ENCODE peak calls at places on chromosomes 12 and 14, in eight cellular contexts. One of them, this sample, is unnamed.

GRCh38 chr14:92099802-92100201 is 6.6 kb downstream of the ATXN3 start:
- DNase-seq in fibroblast of lung: no peak
- DNase-seq in astrocyte of the cerebellum: no peak
- DNase-seq in HFF-Myc: no peak
- DNase-seq in stomach: no peak
- DNase-seq in MCF 10A: no peak
- DNase-seq in fibroblast of pulmonary artery: no peak
- DNase-seq in mesothelial cell of epicardium: no peak
- DNase-seq in this sample: no peak

GRCh38 chr12:124536613-124537012 is 30.8 kb downstream of the NCOR2 start:
- DNase-seq in astrocyte of the cerebellum: no peak
- DNase-seq in stomach: no peak
- DNase-seq in fibroblast of pulmonary artery: no peak
- DNase-seq in HFF-Myc: no peak
- DNase-seq in fibroblast of lung: peak
- DNase-seq in mesothelial cell of epicardium: no peak
- DNase-seq in MCF 10A: no peak
- DNase-seq in this sample: no peak

GRCh38 chr12:106941481-106942156 is 14.1 kb upstream of the TMEM263 start:
- DNase-seq in fibroblast of lung: no peak
- DNase-seq in stomach: no peak
- DNase-seq in MCF 10A: no peak
- DNase-seq in fibroblast of pulmonary artery: no peak
- DNase-seq in mesothelial cell of epicardium: no peak
- DNase-seq in HFF-Myc: no peak
- DNase-seq in astrocyte of the cerebellum: no peak
- DNase-seq in this sample: no peak

GRCh38 chr12:106566771-106567170 is 16.0 kb upstream of the RFX4 start:
- DNase-seq in astrocyte of the cerebellum: peak
- DNase-seq in fibroblast of pulmonary artery: no peak
- DNase-seq in stomach: no peak
- DNase-seq in HFF-Myc: no peak
- DNase-seq in fibroblast of lung: no peak
- DNase-seq in mesothelial cell of epicardium: no peak
- DNase-seq in MCF 10A: no peak
- DNase-seq in this sample: no peak

GRCh38 chr12:52221912-52222457 is 11.1 kb upstream of the KRT7 start:
- DNase-seq in MCF 10A: peak
- DNase-seq in fibroblast of pulmonary artery: no peak
- DNase-seq in mesothelial cell of epicardium: no peak
- DNase-seq in astrocyte of the cerebellum: no peak
- DNase-seq in stomach: peak
- DNase-seq in HFF-Myc: no peak
- DNase-seq in fibroblast of lung: peak
- DNase-seq in this sample: no peak

GRCh38 chr14:92653162-92653651 is 95.2 kb downstream of the LGMN start:
- DNase-seq in MCF 10A: no peak
- DNase-seq in HFF-Myc: no peak
- DNase-seq in mesothelial cell of epicardium: no peak
- DNase-seq in astrocyte of the cerebellum: no peak
- DNase-seq in fibroblast of lung: no peak
- DNase-seq in fibroblast of pulmonary artery: no peak
- DNase-seq in stomach: no peak
- DNase-seq in this sample: no peak

GRCh38 chr14:53848851-53849250 is 107.8 kb downstream of the BMP4 start:
- DNase-seq in astrocyte of the cerebellum: no peak
- DNase-seq in fibroblast of lung: no peak
- DNase-seq in HFF-Myc: no peak
- DNase-seq in mesothelial cell of epicardium: no peak
- DNase-seq in MCF 10A: no peak
- DNase-seq in stomach: no peak
- DNase-seq in fibroblast of pulmonary artery: no peak
- DNase-seq in this sample: no peak

GRCh38 chr12:108515916-108516315 is 839 bp downstream of the FICD start:
- DNase-seq in fibroblast of pulmonary artery: no peak
- DNase-seq in MCF 10A: peak
- DNase-seq in fibroblast of lung: no peak
- DNase-seq in stomach: no peak
- DNase-seq in astrocyte of the cerebellum: no peak
- DNase-seq in mesothelial cell of epicardium: no peak
- DNase-seq in HFF-Myc: no peak
- DNase-seq in this sample: no peak

GRCh38 chr12:57549909-57550627 is at the start of gene KIF5A:
- DNase-seq in fibroblast of pulmonary artery: no peak
- DNase-seq in fibroblast of lung: peak
- DNase-seq in stomach: no peak
- DNase-seq in MCF 10A: no peak
- DNase-seq in astrocyte of the cerebellum: no peak
- DNase-seq in HFF-Myc: no peak
- DNase-seq in mesothelial cell of epicardium: peak
- DNase-seq in this sample: no peak

GRCh38 chr12:27711312-27711682 is 665 bp downstream of the MRPS35 start:
- DNase-seq in HFF-Myc: no peak
- DNase-seq in fibroblast of pulmonary artery: no peak
- DNase-seq in mesothelial cell of epicardium: no peak
- DNase-seq in stomach: no peak
- DNase-seq in MCF 10A: peak
- DNase-seq in astrocyte of the cerebellum: no peak
- DNase-seq in fibroblast of lung: peak
- DNase-seq in this sample: no peak

GRCh38 chr12:66963901-66964300 is 285.0 kb upstream of the GRIP1 start:
- DNase-seq in MCF 10A: no peak
- DNase-seq in mesothelial cell of epicardium: no peak
- DNase-seq in astrocyte of the cerebellum: no peak
- DNase-seq in stomach: no peak
- DNase-seq in fibroblast of lung: peak
- DNase-seq in fibroblast of pulmonary artery: no peak
- DNase-seq in HFF-Myc: no peak
- DNase-seq in this sample: no peak

GRCh38 chr12:57089259-57090245 is 638 bp downstream of the NAB2 start:
- DNase-seq in HFF-Myc: no peak
- DNase-seq in MCF 10A: peak
- DNase-seq in stomach: peak
- DNase-seq in astrocyte of the cerebellum: no peak
- DNase-seq in mesothelial cell of epicardium: peak
- DNase-seq in fibroblast of pulmonary artery: peak
- DNase-seq in fibroblast of lung: peak
- DNase-seq in this sample: no peak

GRCh38 chr12:101891462-101891971 is 14.1 kb downstream of the DRAM1 start:
- DNase-seq in mesothelial cell of epicardium: no peak
- DNase-seq in fibroblast of pulmonary artery: peak
- DNase-seq in fibroblast of lung: peak
- DNase-seq in astrocyte of the cerebellum: peak
- DNase-seq in HFF-Myc: peak
- DNase-seq in MCF 10A: peak
- DNase-seq in stomach: peak
- DNase-seq in this sample: peak

GRCh38 chr12:84599539-84599938 is 313.1 kb downstream of the SLC6A15 start:
- DNase-seq in MCF 10A: peak
- DNase-seq in stomach: no peak
- DNase-seq in HFF-Myc: peak
- DNase-seq in astrocyte of the cerebellum: peak
- DNase-seq in fibroblast of lung: peak
- DNase-seq in fibroblast of pulmonary artery: peak
- DNase-seq in mesothelial cell of epicardium: no peak
- DNase-seq in this sample: no peak
- TF ChIP-seq CTCF in MCF 10A: no peak
- TF ChIP-seq CTCF in stomach: no peak
- TF ChIP-seq CTCF in HFF-Myc: no peak
- TF ChIP-seq CTCF in astrocyte of the cerebellum: no peak
- TF ChIP-seq CTCF in fibroblast of lung: no peak
- TF ChIP-seq CTCF in fibroblast of pulmonary artery: no peak
- TF ChIP-seq CTCF in mesothelial cell of epicardium: no peak
- TF ChIP-seq CTCF in this sample: no peak

DNA sequence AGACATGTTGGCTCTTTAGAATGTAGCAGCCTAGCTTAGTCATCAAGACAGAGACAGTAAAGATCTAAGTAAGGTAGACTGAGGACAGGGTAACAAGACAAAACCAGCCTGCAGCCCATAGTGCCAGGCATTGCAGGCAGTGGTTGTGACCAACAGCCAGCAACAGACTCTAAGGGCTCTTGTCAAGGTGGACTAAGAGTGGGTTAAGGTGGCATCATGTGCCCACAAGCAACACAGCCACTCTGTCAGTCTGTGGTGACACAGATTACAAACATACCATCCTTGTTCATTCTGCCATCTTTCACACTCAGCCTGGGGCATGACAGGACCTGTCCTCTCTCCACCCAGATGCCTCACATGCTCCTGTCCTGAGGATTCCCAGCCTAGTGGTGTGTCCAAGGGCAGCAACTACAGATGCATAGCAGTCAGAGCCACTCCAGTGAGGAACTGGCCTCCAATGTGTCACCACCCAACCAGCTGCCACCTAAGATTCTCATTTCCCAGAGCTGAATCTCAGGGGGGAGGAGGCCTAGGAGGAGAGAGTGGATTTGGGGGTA is 28.3 kb downstream of the VDR start:
- DNase-seq in MCF 10A: peak
- DNase-seq in HFF-Myc: no peak
- DNase-seq in astrocyte of the cerebellum: no peak
- DNase-seq in stomach: no peak
- DNase-seq in mesothelial cell of epicardium: no peak
- DNase-seq in fibroblast of lung: no peak
- DNase-seq in fibroblast of pulmonary artery: no peak
- DNase-seq in this sample: no peak
- TF ChIP-seq CTCF in MCF 10A: no peak
- TF ChIP-seq CTCF in HFF-Myc: no peak
- TF ChIP-seq CTCF in astrocyte of the cerebellum: no peak
- TF ChIP-seq CTCF in stomach: no peak
- TF ChIP-seq CTCF in mesothelial cell of epicardium: no peak
- TF ChIP-seq CTCF in fibroblast of lung: no peak
- TF ChIP-seq CTCF in fibroblast of pulmonary artery: no peak
- TF ChIP-seq CTCF in this sample: no peak

GRCh38 chr12:110885152-110885840 is 35.1 kb downstream of the MYL2 start:
- DNase-seq in MCF 10A: no peak
- DNase-seq in HFF-Myc: no peak
- DNase-seq in fibroblast of lung: no peak
- DNase-seq in astrocyte of the cerebellum: no peak
- DNase-seq in fibroblast of pulmonary artery: no peak
- DNase-seq in mesothelial cell of epicardium: no peak
- DNase-seq in stomach: no peak
- DNase-seq in this sample: no peak
- TF ChIP-seq CTCF in MCF 10A: no peak
- TF ChIP-seq CTCF in HFF-Myc: no peak
- TF ChIP-seq CTCF in fibroblast of lung: no peak
- TF ChIP-seq CTCF in astrocyte of the cerebellum: no peak
- TF ChIP-seq CTCF in fibroblast of pulmonary artery: no peak
- TF ChIP-seq CTCF in mesothelial cell of epicardium: no peak
- TF ChIP-seq CTCF in stomach: no peak
- TF ChIP-seq CTCF in this sample: no peak

GRCh38 chr14:86153480-86153879 is 623.5 kb downstream of the FLRT2 start:
- DNase-seq in HFF-Myc: no peak
- DNase-seq in mesothelial cell of epicardium: no peak
- DNase-seq in MCF 10A: peak
- DNase-seq in fibroblast of pulmonary artery: no peak
- DNase-seq in astrocyte of the cerebellum: no peak
- DNase-seq in fibroblast of lung: no peak
- DNase-seq in stomach: no peak
- DNase-seq in this sample: no peak
- TF ChIP-seq CTCF in HFF-Myc: peak
- TF ChIP-seq CTCF in mesothelial cell of epicardium: no peak
- TF ChIP-seq CTCF in MCF 10A: no peak
- TF ChIP-seq CTCF in fibroblast of pulmonary artery: no peak
- TF ChIP-seq CTCF in astrocyte of the cerebellum: no peak
- TF ChIP-seq CTCF in fibroblast of lung: no peak
- TF ChIP-seq CTCF in stomach: no peak
- TF ChIP-seq CTCF in this sample: no peak

GRCh38 chr14:37232907-37233481 is 35.3 kb downstream of the MIPOL1 start:
- DNase-seq in fibroblast of pulmonary artery: peak
- DNase-seq in fibroblast of lung: peak
- DNase-seq in HFF-Myc: peak
- DNase-seq in MCF 10A: peak
- DNase-seq in astrocyte of the cerebellum: peak
- DNase-seq in mesothelial cell of epicardium: no peak
- DNase-seq in stomach: no peak
- DNase-seq in this sample: peak
- TF ChIP-seq CTCF in fibroblast of pulmonary artery: peak
- TF ChIP-seq CTCF in fibroblast of lung: peak
- TF ChIP-seq CTCF in HFF-Myc: peak
- TF ChIP-seq CTCF in MCF 10A: peak
- TF ChIP-seq CTCF in astrocyte of the cerebellum: peak
- TF ChIP-seq CTCF in mesothelial cell of epicardium: peak
- TF ChIP-seq CTCF in stomach: peak
- TF ChIP-seq CTCF in this sample: peak

GRCh38 chr12:39587247-39587646 is 32.4 kb downstream of the ABCD2 start:
- DNase-seq in MCF 10A: peak
- DNase-seq in mesothelial cell of epicardium: no peak
- DNase-seq in HFF-Myc: no peak
- DNase-seq in stomach: no peak
- DNase-seq in fibroblast of lung: no peak
- DNase-seq in fibroblast of pulmonary artery: peak
- DNase-seq in astrocyte of the cerebellum: no peak
- DNase-seq in this sample: no peak
- TF ChIP-seq CTCF in MCF 10A: peak
- TF ChIP-seq CTCF in mesothelial cell of epicardium: no peak
- TF ChIP-seq CTCF in HFF-Myc: peak
- TF ChIP-seq CTCF in stomach: peak
- TF ChIP-seq CTCF in fibroblast of lung: peak
- TF ChIP-seq CTCF in fibroblast of pulmonary artery: peak
- TF ChIP-seq CTCF in astrocyte of the cerebellum: peak
- TF ChIP-seq CTCF in this sample: peak

GRCh38 chr12:50185496-50185895 is 18.3 kb upstream of the CERS5 start:
- DNase-seq in MCF 10A: no peak
- DNase-seq in mesothelial cell of epicardium: no peak
- DNase-seq in fibroblast of lung: peak
- DNase-seq in HFF-Myc: no peak
- DNase-seq in astrocyte of the cerebellum: no peak
- DNase-seq in fibroblast of pulmonary artery: no peak
- DNase-seq in stomach: no peak
- DNase-seq in this sample: no peak
- TF ChIP-seq CTCF in MCF 10A: no peak
- TF ChIP-seq CTCF in mesothelial cell of epicardium: no peak
- TF ChIP-seq CTCF in fibroblast of lung: no peak
- TF ChIP-seq CTCF in HFF-Myc: no peak
- TF ChIP-seq CTCF in astrocyte of the cerebellum: no peak
- TF ChIP-seq CTCF in fibroblast of pulmonary artery: no peak
- TF ChIP-seq CTCF in stomach: no peak
- TF ChIP-seq CTCF in this sample: no peak

GRCh38 chr12:55818886-55819285 is 1.0 kb downstream of the ORMDL2 start:
- DNase-seq in HFF-Myc: no peak
- DNase-seq in astrocyte of the cerebellum: no peak
- DNase-seq in MCF 10A: no peak
- DNase-seq in stomach: no peak
- DNase-seq in mesothelial cell of epicardium: no peak
- DNase-seq in fibroblast of pulmonary artery: no peak
- DNase-seq in fibroblast of lung: peak
- DNase-seq in this sample: no peak

GRCh38 chr12:55820679-55821078 is 2.8 kb downstream of the ORMDL2 start:
- DNase-seq in mesothelial cell of epicardium: no peak
- DNase-seq in stomach: no peak
- DNase-seq in astrocyte of the cerebellum: no peak
- DNase-seq in fibroblast of lung: no peak
- DNase-seq in MCF 10A: peak
- DNase-seq in HFF-Myc: no peak
- DNase-seq in fibroblast of pulmonary artery: peak
- DNase-seq in this sample: no peak

GRCh38 chr12:55823419-55823818 is 5.6 kb downstream of the ORMDL2 start:
- DNase-seq in MCF 10A: no peak
- DNase-seq in astrocyte of the cerebellum: no peak
- DNase-seq in fibroblast of lung: no peak
- DNase-seq in mesothelial cell of epicardium: no peak
- DNase-seq in HFF-Myc: no peak
- DNase-seq in stomach: no peak
- DNase-seq in fibroblast of pulmonary artery: no peak
- DNase-seq in this sample: no peak

GRCh38 chr12:55824726-55825125 is 4.7 kb downstream of the DNAJC14 start:
- DNase-seq in mesothelial cell of epicardium: no peak
- DNase-seq in MCF 10A: no peak
- DNase-seq in fibroblast of lung: no peak
- DNase-seq in astrocyte of the cerebellum: no peak
- DNase-seq in stomach: no peak
- DNase-seq in fibroblast of pulmonary artery: no peak
- DNase-seq in HFF-Myc: no peak
- DNase-seq in this sample: no peak

GRCh38 chr12:55822228-55822627 is 4.4 kb downstream of the ORMDL2 start:
- DNase-seq in MCF 10A: peak
- DNase-seq in fibroblast of lung: no peak
- DNase-seq in HFF-Myc: no peak
- DNase-seq in fibroblast of pulmonary artery: no peak
- DNase-seq in stomach: no peak
- DNase-seq in astrocyte of the cerebellum: no peak
- DNase-seq in mesothelial cell of epicardium: no peak
- DNase-seq in this sample: no peak
- TF ChIP-seq CTCF in MCF 10A: peak
- TF ChIP-seq CTCF in fibroblast of lung: peak
- TF ChIP-seq CTCF in HFF-Myc: no peak
- TF ChIP-seq CTCF in fibroblast of pulmonary artery: peak
- TF ChIP-seq CTCF in stomach: no peak
- TF ChIP-seq CTCF in astrocyte of the cerebellum: peak
- TF ChIP-seq CTCF in mesothelial cell of epicardium: no peak
- TF ChIP-seq CTCF in this sample: peak